ENCODE peak calls at places on chromosomes 11 and 22, in five cellular contexts. J is NCI-H1436 treated with DMSO at 0.1 percent for 48 hours; K is GM12865; X is activated CD8-positive, alpha-beta memory T cell treated with anti-CD3 and anti-CD28 coated beads for 24 hours; Y is adrenal gland. Q is an unnamed sample.

GRCh38 chr11:1573847-1574255 is 1.8 kb upstream of the DUSP8 start:
- DNase-seq in J (no peak), K (no peak), X (no peak), Y (peak), Q (no peak)

GRCh38 chr22:20114506-20115475 is 1.1 kb upstream of the RANBP1 start:
- DNase-seq in X (no peak), Y (no peak), J (no peak), K (no peak), Q (no peak)

GRCh38 chr22:37940698-37941376 is 12.6 kb downstream of the C22orf23 start:
- DNase-seq in X (no peak), K (no peak), Y (no peak), J (no peak), Q (no peak)

GRCh38 chr11:105609341-105609781 is 512 bp upstream of the GRIA4 start:
- DNase-seq in K (peak), Y (no peak), J (no peak), X (no peak), Q (no peak)

GRCh38 chr11:76781861-76782500 is 1.2 kb upstream of the TSKU start:
- DNase-seq in X (no peak), K (no peak), J (no peak), Y (no peak), Q (no peak)

GRCh38 chr22:46583571-46583970 is 36.6 kb upstream of the GRAMD4 start:
- DNase-seq in J (no peak), K (no peak), X (no peak), Y (no peak), Q (no peak)

GRCh38 chr11:95802806-95803205 is 12.5 kb downstream of the CEP57 start:
- DNase-seq in K (no peak), Y (no peak), X (no peak), J (no peak), Q (no peak)

GRCh38 chr11:95432714-95433503 is 201.9 kb upstream of the SESN3 start:
- DNase-seq in K (no peak), X (no peak), J (no peak), Y (no peak), Q (no peak)

GRCh38 chr22:46480396-46480795 is 57.0 kb downstream of the CELSR1 start:
- DNase-seq in Y (no peak), J (no peak), K (no peak), X (no peak), Q (no peak)

GRCh38 chr11:33063326-33063775 is 24.0 kb downstream of the TCP11L1 start:
- DNase-seq in K (peak), X (no peak), Y (no peak), J (no peak), Q (no peak)

GRCh38 chr11:75271730-75272129 is 31.2 kb downstream of the TPBGL start:
- DNase-seq in J (no peak), K (no peak), Y (no peak), X (no peak), Q (no peak)

GRCh38 chr22:42997577-42997976 is 17.4 kb downstream of the PACSIN2 start:
- DNase-seq in J (no peak), X (no peak), K (no peak), Y (no peak), Q (no peak)

GRCh38 chr22:50260801-50261614 is 475 bp downstream of the MAPK12 start:
- DNase-seq in X (peak), K (peak), J (no peak), Y (no peak), Q (peak)

GRCh38 chr11:112596324-112596723 is 335.7 kb upstream of the PLET1 start:
- DNase-seq in J (no peak), Y (no peak), X (no peak), K (no peak), Q (no peak)

GRCh38 chr11:36431429-36432092 is 78.5 kb downstream of the TRAF6 start:
- DNase-seq in J (no peak), K (peak), X (no peak), Y (peak), Q (no peak)

Q was measured in OCI-LY7.